ENCODE peak calls at places on chromosomes 2 and 18, in five cellular contexts. One of them, this sample, is unnamed.

GRCh38 chr2:60745761-60746160 is 10.3 kb upstream of the PAPOLG start:
- DNase-seq in H7: no peak
- DNase-seq in GM12865: peak; percentile 15
- DNase-seq in MM.1S: no peak
- DNase-seq in SK-N-MC: no peak
- DNase-seq in this sample: no peak

GRCh38 chr18:59763541-59764136 is 66.4 kb upstream of the CCBE1 start:
- DNase-seq in H7: no peak
- DNase-seq in GM12865: no peak
- DNase-seq in MM.1S: no peak
- DNase-seq in SK-N-MC: no peak
- DNase-seq in this sample: no peak

GRCh38 chr2:9162841-9163240 is 43.8 kb upstream of the ASAP2 start:
- DNase-seq in H7: no peak
- DNase-seq in GM12865: no peak
- DNase-seq in MM.1S: no peak
- DNase-seq in SK-N-MC: no peak
- DNase-seq in this sample: no peak

GRCh38 chr2:182098648-182099047 is 113.0 kb downstream of the PPP1R1C start:
- DNase-seq in H7: no peak
- DNase-seq in GM12865: no peak
- DNase-seq in MM.1S: no peak
- DNase-seq in SK-N-MC: no peak
- DNase-seq in this sample: no peak

GRCh38 chr2:36812196-36812595 is 115.7 kb downstream of the VIT start:
- DNase-seq in H7: peak; percentile 76
- DNase-seq in GM12865: no peak
- DNase-seq in MM.1S: no peak
- DNase-seq in SK-N-MC: no peak
- DNase-seq in this sample: no peak

GRCh38 chr18:3248670-3249359 is 1.2 kb downstream of the MYL12A start:
- DNase-seq in H7: no peak
- DNase-seq in GM12865: peak; percentile 86
- DNase-seq in MM.1S: peak; percentile 74
- DNase-seq in SK-N-MC: no peak
- DNase-seq in this sample: no peak

GRCh38 chr18:57956495-57956894 is 87.5 kb upstream of the NEDD4L start:
- DNase-seq in H7: no peak
- DNase-seq in GM12865: no peak
- DNase-seq in MM.1S: no peak
- DNase-seq in SK-N-MC: no peak
- DNase-seq in this sample: no peak

GRCh38 chr2:134120718-134121630 is 132.9 kb upstream of the MGAT5 start:
- DNase-seq in H7: peak; percentile 89
- DNase-seq in GM12865: peak; percentile 80
- DNase-seq in MM.1S: peak; percentile 71
- DNase-seq in SK-N-MC: no peak
- DNase-seq in this sample: peak; percentile 73

GRCh38 chr2:148108377-148108776 is 87.5 kb downstream of the MBD5 start:
- DNase-seq in H7: no peak
- DNase-seq in GM12865: no peak
- DNase-seq in MM.1S: no peak
- DNase-seq in SK-N-MC: no peak
- DNase-seq in this sample: no peak

GRCh38 chr2:148106331-148106730 is 85.4 kb downstream of the MBD5 start:
- DNase-seq in H7: no peak
- DNase-seq in GM12865: no peak
- DNase-seq in MM.1S: no peak
- DNase-seq in SK-N-MC: no peak
- DNase-seq in this sample: no peak

DNA sequence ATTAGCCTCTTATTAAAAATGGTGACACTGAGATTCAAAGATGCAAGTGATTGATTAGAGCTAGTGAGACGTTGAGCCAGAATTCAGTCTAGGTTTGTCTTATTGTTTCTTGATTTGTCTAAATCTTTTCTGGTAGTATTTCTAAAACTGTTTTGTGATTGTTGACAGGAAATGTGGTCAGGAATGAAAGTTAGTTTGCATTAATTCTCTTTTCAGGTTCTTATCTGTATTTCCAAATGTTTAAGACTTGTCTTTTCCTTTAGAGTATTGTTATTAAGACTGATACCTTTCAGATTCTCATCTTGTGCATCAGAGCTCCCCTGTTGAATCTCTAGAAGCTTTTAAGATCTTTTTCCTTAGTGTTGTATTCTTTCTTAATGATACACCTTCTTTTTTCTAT is 89.3 kb downstream of the MBD5 start:
- DNase-seq in H7: no peak
- DNase-seq in GM12865: peak; percentile 18
- DNase-seq in MM.1S: peak; percentile 8
- DNase-seq in SK-N-MC: no peak
- DNase-seq in this sample: no peak
- H3K4me3 ChIP-seq in H7: no peak overlapping the region
- H3K4me3 ChIP-seq in GM12865: no peak overlapping the region
- H3K4me3 ChIP-seq in MM.1S: no peak overlapping the region
- H3K4me3 ChIP-seq in SK-N-MC: no peak overlapping the region
- H3K4me3 ChIP-seq in this sample: no peak overlapping the region

DNA sequence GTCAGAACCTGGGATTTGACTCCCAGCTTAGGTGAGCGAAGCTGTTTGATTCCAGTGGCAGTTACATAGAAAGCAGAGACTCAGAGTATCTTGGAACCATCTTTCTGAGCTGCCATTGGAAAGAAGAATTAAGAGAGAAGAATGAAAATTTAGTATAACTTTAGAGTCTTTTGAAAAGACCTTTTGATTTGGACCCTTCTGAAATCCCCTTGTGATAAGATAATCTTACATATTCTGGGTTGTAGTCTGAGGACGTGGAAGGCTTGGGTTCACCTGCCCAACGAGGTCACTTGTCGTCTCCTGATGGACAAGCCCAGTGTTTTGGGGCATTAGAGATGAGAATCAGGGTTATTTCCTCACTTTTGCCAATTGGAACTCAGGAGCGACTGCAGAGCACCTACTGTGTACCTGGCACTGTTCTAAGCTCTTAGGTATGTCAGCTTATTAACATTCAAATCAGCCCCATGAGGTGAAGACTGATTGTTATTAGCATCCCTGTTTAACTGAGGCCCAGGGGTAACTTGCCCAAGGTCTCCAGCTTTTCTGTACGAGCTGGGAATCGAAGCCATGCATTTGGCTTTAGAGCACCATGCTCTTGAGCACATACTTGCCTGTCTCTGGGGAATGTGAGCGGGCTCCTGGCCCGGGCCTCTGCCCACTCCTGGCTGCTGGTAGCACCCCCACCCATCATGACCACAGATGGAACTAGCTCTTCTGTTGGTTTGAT is 2.9 kb downstream of the HK2 start:
- DNase-seq in H7: peak; percentile 77
- DNase-seq in GM12865: no peak
- DNase-seq in MM.1S: no peak
- DNase-seq in SK-N-MC: no peak
- DNase-seq in this sample: no peak
- H3K4me3 ChIP-seq in H7: no peak overlapping the region
- H3K4me3 ChIP-seq in GM12865: peak overlapping the region; percentile 97
- H3K4me3 ChIP-seq in MM.1S: no peak overlapping the region
- H3K4me3 ChIP-seq in SK-N-MC: no peak overlapping the region
- H3K4me3 ChIP-seq in this sample: no peak overlapping the region

GRCh38 chr2:205906419-205906818 is 179.6 kb downstream of the INO80D start:
- DNase-seq in H7: no peak
- DNase-seq in GM12865: no peak
- DNase-seq in MM.1S: no peak
- DNase-seq in SK-N-MC: no peak
- DNase-seq in this sample: no peak

GRCh38 chr2:205911306-205911705 is 174.7 kb downstream of the INO80D start:
- DNase-seq in H7: no peak
- DNase-seq in GM12865: no peak
- DNase-seq in MM.1S: no peak
- DNase-seq in SK-N-MC: no peak
- DNase-seq in this sample: no peak

GRCh38 chr2:205908491-205909193 is 177.3 kb downstream of the INO80D start:
- DNase-seq in H7: no peak
- DNase-seq in GM12865: no peak
- DNase-seq in MM.1S: no peak
- DNase-seq in SK-N-MC: no peak
- DNase-seq in this sample: no peak

GRCh38 chr2:205904873-205905272 is 181.1 kb downstream of the INO80D start:
- DNase-seq in H7: no peak
- DNase-seq in GM12865: no peak
- DNase-seq in MM.1S: no peak
- DNase-seq in SK-N-MC: no peak
- DNase-seq in this sample: no peak

GRCh38 chr2:205909194-205909572 is 176.8 kb downstream of the INO80D start:
- DNase-seq in H7: no peak
- DNase-seq in GM12865: no peak
- DNase-seq in MM.1S: no peak
- DNase-seq in SK-N-MC: no peak
- DNase-seq in this sample: no peak
- H3K4me3 ChIP-seq in H7: no peak overlapping the region
- H3K4me3 ChIP-seq in GM12865: no peak overlapping the region
- H3K4me3 ChIP-seq in MM.1S: no peak overlapping the region
- H3K4me3 ChIP-seq in SK-N-MC: no peak overlapping the region
- H3K4me3 ChIP-seq in this sample: no peak overlapping the region

GRCh38 chr2:219331560-219332213 is 857 bp downstream of the RESP18 start:
- DNase-seq in H7: peak; percentile 87
- DNase-seq in GM12865: no peak
- DNase-seq in MM.1S: no peak
- DNase-seq in SK-N-MC: no peak
- DNase-seq in this sample: peak; percentile 79

GRCh38 chr2:219327719-219328118 is 4.8 kb downstream of the RESP18 start:
- DNase-seq in H7: no peak
- DNase-seq in GM12865: no peak
- DNase-seq in MM.1S: no peak
- DNase-seq in SK-N-MC: no peak
- DNase-seq in this sample: no peak

GRCh38 chr2:219335373-219335786 is 2.8 kb upstream of the RESP18 start:
- DNase-seq in H7: no peak
- DNase-seq in GM12865: no peak
- DNase-seq in MM.1S: no peak
- DNase-seq in SK-N-MC: no peak
- DNase-seq in this sample: no peak

GRCh38 chr2:219332542-219332941 is at the start of gene RESP18:
- DNase-seq in H7: peak; percentile 85
- DNase-seq in GM12865: no peak
- DNase-seq in MM.1S: no peak
- DNase-seq in SK-N-MC: no peak
- DNase-seq in this sample: peak; percentile 30
- H3K4me3 ChIP-seq in H7: peak within 1 kb of the TSS; percentile 22
- H3K4me3 ChIP-seq in GM12865: no peak within 1 kb of the TSS
- H3K4me3 ChIP-seq in MM.1S: no peak within 1 kb of the TSS
- H3K4me3 ChIP-seq in SK-N-MC: no peak within 1 kb of the TSS
- H3K4me3 ChIP-seq in this sample: no peak within 1 kb of the TSS

DNA sequence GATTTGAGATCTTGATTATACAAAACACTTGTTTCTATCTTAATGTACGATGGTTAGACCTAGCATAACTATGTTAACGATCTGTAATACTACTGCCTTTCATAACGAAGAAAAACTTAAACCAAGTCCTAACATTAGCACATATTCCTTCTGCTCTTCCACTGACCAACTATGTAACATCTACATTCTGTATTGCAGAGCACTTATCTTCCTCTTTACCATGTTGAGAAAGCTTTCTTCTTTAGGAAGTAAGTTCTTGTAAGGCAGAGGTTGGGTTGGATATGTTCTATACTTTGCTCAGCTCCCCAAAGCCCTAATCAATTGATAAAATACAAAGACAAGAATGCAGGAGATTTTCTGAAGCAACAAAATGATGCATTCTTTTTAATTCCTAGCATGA is 7.8 kb upstream of the ZNF407 start:
- DNase-seq in H7: no peak
- DNase-seq in GM12865: no peak
- DNase-seq in MM.1S: no peak
- DNase-seq in SK-N-MC: no peak
- DNase-seq in this sample: no peak
- H3K4me3 ChIP-seq in H7: no peak overlapping the region
- H3K4me3 ChIP-seq in GM12865: no peak overlapping the region
- H3K4me3 ChIP-seq in MM.1S: no peak overlapping the region
- H3K4me3 ChIP-seq in SK-N-MC: no peak overlapping the region
- H3K4me3 ChIP-seq in this sample: no peak overlapping the region

GRCh38 chr2:176109955-176110345 is 2.9 kb downstream of the HOXD11 start:
- DNase-seq in H7: no peak
- DNase-seq in GM12865: no peak
- DNase-seq in MM.1S: no peak
- DNase-seq in SK-N-MC: no peak
- DNase-seq in this sample: no peak
- H3K4me3 ChIP-seq in H7: no peak overlapping the region
- H3K4me3 ChIP-seq in GM12865: no peak overlapping the region
- H3K4me3 ChIP-seq in MM.1S: no peak overlapping the region
- H3K4me3 ChIP-seq in SK-N-MC: peak overlapping the region; percentile 81
- H3K4me3 ChIP-seq in this sample: no peak overlapping the region

GRCh38 chr2:240557101-240557751 is 562 bp downstream of the ANKMY1 start:
- DNase-seq in H7: peak; percentile 70
- DNase-seq in GM12865: no peak
- DNase-seq in MM.1S: no peak
- DNase-seq in SK-N-MC: no peak
- DNase-seq in this sample: peak; percentile 56

GRCh38 chr2:240558229-240558885 is 569 bp upstream of the ANKMY1 start:
- DNase-seq in H7: no peak
- DNase-seq in GM12865: no peak
- DNase-seq in MM.1S: no peak
- DNase-seq in SK-N-MC: no peak
- DNase-seq in this sample: no peak

GRCh38 chr2:240556553-240557100 is 1.2 kb downstream of the ANKMY1 start:
- DNase-seq in H7: peak; percentile 90
- DNase-seq in GM12865: peak; percentile 79
- DNase-seq in MM.1S: no peak
- DNase-seq in SK-N-MC: no peak
- DNase-seq in this sample: peak; percentile 68

GRCh38 chr2:240559271-240559670 is 886 bp upstream of the DUSP28 start:
- DNase-seq in H7: no peak
- DNase-seq in GM12865: no peak
- DNase-seq in MM.1S: no peak
- DNase-seq in SK-N-MC: no peak
- DNase-seq in this sample: no peak

GRCh38 chr2:240557808-240558207 is at the start of gene ANKMY1:
- DNase-seq in H7: peak; percentile 99
- DNase-seq in GM12865: peak; percentile 86
- DNase-seq in MM.1S: no peak
- DNase-seq in SK-N-MC: no peak
- DNase-seq in this sample: peak; percentile 86
- H3K4me3 ChIP-seq in H7: peak within 1 kb of the TSS; percentile 27
- H3K4me3 ChIP-seq in GM12865: peak within 1 kb of the TSS; percentile 49
- H3K4me3 ChIP-seq in MM.1S: no peak within 1 kb of the TSS
- H3K4me3 ChIP-seq in SK-N-MC: peak within 1 kb of the TSS; percentile 67
- H3K4me3 ChIP-seq in this sample: peak within 1 kb of the TSS; percentile 47

GRCh38 chr2:64650722-64651338 is 2.9 kb downstream of the SERTAD2 start:
- DNase-seq in H7: no peak
- DNase-seq in GM12865: no peak
- DNase-seq in MM.1S: peak; percentile 4
- DNase-seq in SK-N-MC: no peak
- DNase-seq in this sample: no peak
- H3K4me3 ChIP-seq in H7: no peak overlapping the region
- H3K4me3 ChIP-seq in GM12865: no peak overlapping the region
- H3K4me3 ChIP-seq in MM.1S: no peak overlapping the region
- H3K4me3 ChIP-seq in SK-N-MC: no peak overlapping the region
- H3K4me3 ChIP-seq in this sample: no peak overlapping the region

GRCh38 chr2:234483568-234484251 is 13.2 kb downstream of the ARL4C start:
- DNase-seq in H7: no peak
- DNase-seq in GM12865: peak; percentile 77
- DNase-seq in MM.1S: peak; percentile 84
- DNase-seq in SK-N-MC: no peak
- DNase-seq in this sample: peak; percentile 56
- H3K4me3 ChIP-seq in H7: no peak overlapping the region
- H3K4me3 ChIP-seq in GM12865: no peak overlapping the region
- H3K4me3 ChIP-seq in MM.1S: peak overlapping the region; percentile 11
- H3K4me3 ChIP-seq in SK-N-MC: no peak overlapping the region
- H3K4me3 ChIP-seq in this sample: no peak overlapping the region